ENCODE peak calls at places on chromosomes 2 and 18, in six cellular contexts. V is neuronal stem cell, Z is IMR-90, C is H9, L is trophoblast cell, E is mesenchymal stem cell. O is an unnamed sample.

GRCh38 chr2:184685999-184686841 is 87.9 kb downstream of the ZNF804A start:
- DNase-seq in Z (no peak), L (no peak), V (no peak), E (peak), C (peak), O (no peak)

GRCh38 chr18:11989966-11990380 is 8.7 kb downstream of the IMPA2 start:
- DNase-seq in Z (no peak), V (no peak), C (no peak), L (no peak), E (no peak), O (no peak)

GRCh38 chr2:241410739-241411176 is 54.7 kb downstream of the FARP2 start:
- DNase-seq in L (no peak), E (peak), C (no peak), V (no peak), Z (peak), O (no peak)

GRCh38 chr2:58428553-58429284 is 187.6 kb upstream of the FANCL start:
- DNase-seq in V (peak), Z (no peak), L (no peak), E (peak), C (peak), O (peak)

GRCh38 chr2:26770986-26771586 is 7.0 kb downstream of the SLC35F6 start:
- DNase-seq in V (no peak), Z (peak), C (peak), L (no peak), E (peak), O (no peak)

GRCh38 chr2:238462782-238463396 is 36.2 kb downstream of the ASB1 start:
- DNase-seq in Z (peak), L (no peak), C (no peak), E (peak), V (no peak), O (no peak)

GRCh38 chr2:161243312-161243711 is 64.9 kb upstream of the PSMD14 start:
- DNase-seq in E (no peak), Z (no peak), C (no peak), L (no peak), V (no peak), O (no peak)

GRCh38 chr2:174028935-174029334 is 63.8 kb upstream of the SP3 start:
- DNase-seq in Z (no peak), C (no peak), E (no peak), V (no peak), L (no peak), O (no peak)

GRCh38 chr18:3869848-3870247 is 419.9 kb downstream of the TGIF1 start:
- DNase-seq in V (peak), E (peak), Z (peak), L (peak), C (no peak), O (no peak)

GRCh38 chr2:154664248-154664647 is 34.2 kb upstream of the KCNJ3 start:
- DNase-seq in L (no peak), E (no peak), V (no peak), Z (no peak), C (no peak), O (no peak)

GRCh38 chr2:168796583-168797285 is 5.7 kb upstream of the NOSTRIN start:
- DNase-seq in E (peak), C (no peak), L (no peak), V (no peak), Z (peak), O (no peak)

GRCh38 chr2:105887246-105887645 is 142.5 kb downstream of the NCK2 start:
- DNase-seq in V (no peak), Z (peak), C (no peak), E (no peak), L (peak), O (no peak)

GRCh38 chr18:62189208-62189607 is 2.2 kb downstream of the RELCH start:
- DNase-seq in V (no peak), C (no peak), L (no peak), Z (no peak), E (no peak), O (no peak)

GRCh38 chr2:241095594-241096290 is 6.3 kb downstream of the MTERF4 start:
- DNase-seq in V (no peak), C (no peak), E (no peak), L (no peak), Z (no peak), O (no peak)

GRCh38 chr2:157216421-157216965 is 41.0 kb upstream of the GALNT5 start:
- DNase-seq in E (no peak), C (no peak), V (no peak), Z (no peak), L (no peak), O (no peak)

GRCh38 chr2:25618676-25619075 is 54.7 kb downstream of the DTNB start:
- DNase-seq in V (no peak), E (no peak), C (no peak), L (peak), Z (peak), O (no peak)

GRCh38 chr2:96344011-96344410 is 8.4 kb downstream of the NCAPH start:
- DNase-seq in C (no peak), V (no peak), E (peak), Z (peak), L (no peak), O (no peak)

GRCh38 chr2:167181134-167181533 is 292.9 kb downstream of the XIRP2 start:
- DNase-seq in E (no peak), C (no peak), V (no peak), L (no peak), Z (peak), O (no peak)

GRCh38 chr2:86485103-86485502 is 43.9 kb downstream of the KDM3A start:
- DNase-seq in E (peak), Z (peak), L (no peak), C (no peak), V (no peak), O (no peak)

GRCh38 chr2:105576440-105577241 is 168.1 kb upstream of the NCK2 start:
- DNase-seq in L (peak), C (peak), Z (peak), E (peak), V (peak), O (peak)

GRCh38 chr2:196703660-196704209 is 64.2 kb downstream of the CCDC150 start:
- DNase-seq in Z (peak), L (no peak), V (no peak), E (peak), C (no peak), O (no peak)

GRCh38 chr18:56067216-56067611 is 479.2 kb upstream of the TCF4 start:
- DNase-seq in C (no peak), V (no peak), E (no peak), Z (peak), L (no peak), O (no peak)

GRCh38 chr2:168848220-168848619 is 42.0 kb downstream of the SPC25 start:
- DNase-seq in Z (no peak), E (no peak), C (no peak), L (no peak), V (no peak), O (no peak)

GRCh38 chr2:80244905-80245584 is 59.5 kb downstream of the LRRTM1 start:
- DNase-seq in V (no peak), E (no peak), Z (no peak), C (no peak), L (no peak), O (no peak)

GRCh38 chr2:65411056-65411795 is 21.2 kb downstream of the SPRED2 start:
- DNase-seq in C (no peak), E (no peak), Z (no peak), V (no peak), L (no peak), O (no peak)

GRCh38 chr2:156329031-156329921 is 3.2 kb downstream of the NR4A2 start:
- DNase-seq in C (peak), E (no peak), V (peak), Z (no peak), L (no peak), O (no peak)

GRCh38 chr2:226154610-226155009 is 645.0 kb downstream of the IRS1 start:
- DNase-seq in Z (no peak), E (peak), V (no peak), C (no peak), L (no peak), O (no peak)

GRCh38 chr2:201235865-201236811 is 24.2 kb upstream of the CASP8 start:
- DNase-seq in E (peak), Z (peak), V (peak), C (peak), L (peak), O (peak)

GRCh38 chr2:150145312-150145711 is 342.2 kb downstream of the RND3 start:
- DNase-seq in C (no peak), E (no peak), V (no peak), Z (no peak), L (no peak), O (no peak)

GRCh38 chr18:77067315-77068061 is 65.1 kb downstream of the MBP start:
- DNase-seq in C (no peak), Z (peak), E (peak), V (no peak), L (peak), O (no peak)

GRCh38 chr18:51490860-51491259 is 293.4 kb upstream of the MEX3C start:
- DNase-seq in V (no peak), Z (no peak), C (no peak), L (no peak), E (no peak), O (no peak)

GRCh38 chr2:20144861-20145260 is 80.1 kb downstream of the SDC1 start:
- DNase-seq in E (no peak), L (peak), Z (no peak), C (no peak), V (no peak), O (no peak)

GRCh38 chr18:73691118-73691517 is 456.5 kb downstream of the FBXO15 start:
- DNase-seq in C (no peak), Z (peak), V (no peak), E (peak), L (peak), O (no peak)

GRCh38 chr2:165825041-165825440 is 31.0 kb upstream of the GALNT3 start:
- DNase-seq in V (no peak), E (peak), C (no peak), L (no peak), Z (peak), O (no peak)

GRCh38 chr2:12684471-12684936 is 32.2 kb upstream of the TRIB2 start:
- DNase-seq in Z (peak), L (no peak), C (no peak), V (no peak), E (peak), O (no peak)

GRCh38 chr2:155980941-155981561 is 351.5 kb downstream of the NR4A2 start:
- DNase-seq in C (no peak), Z (no peak), L (no peak), V (no peak), E (no peak), O (no peak)

GRCh38 chr2:209986405-209986804 is 16.0 kb upstream of the RPE start:
- DNase-seq in L (no peak), Z (no peak), C (no peak), E (no peak), V (no peak), O (no peak)

DNA sequence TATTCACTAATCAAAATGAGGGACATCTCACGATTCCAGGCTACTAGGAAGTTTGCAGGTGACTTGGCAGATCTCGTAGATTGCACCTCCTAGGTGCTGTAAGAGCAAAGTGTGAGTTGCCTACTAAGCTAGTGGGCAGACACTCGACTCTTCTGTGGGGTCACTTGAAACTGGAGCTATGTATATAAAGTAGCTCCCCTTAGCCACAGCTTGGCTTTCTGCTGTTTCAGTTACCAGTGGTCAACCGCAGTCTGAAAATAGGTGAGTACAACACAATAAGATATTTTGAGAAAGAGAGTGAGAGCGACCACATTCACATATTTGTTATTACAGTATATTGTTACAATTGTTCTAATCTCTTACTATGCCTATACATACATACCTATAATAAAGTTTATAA is 23.3 kb downstream of the CTAGE1 start:
- DNase-seq in E (no peak), V (no peak), L (no peak), C (no peak), Z (no peak), O (no peak)
- H4K91ac ChIP-seq in E (no peak), V (no peak), L (no peak), C (no peak), Z (no peak), O (no peak)

DNA sequence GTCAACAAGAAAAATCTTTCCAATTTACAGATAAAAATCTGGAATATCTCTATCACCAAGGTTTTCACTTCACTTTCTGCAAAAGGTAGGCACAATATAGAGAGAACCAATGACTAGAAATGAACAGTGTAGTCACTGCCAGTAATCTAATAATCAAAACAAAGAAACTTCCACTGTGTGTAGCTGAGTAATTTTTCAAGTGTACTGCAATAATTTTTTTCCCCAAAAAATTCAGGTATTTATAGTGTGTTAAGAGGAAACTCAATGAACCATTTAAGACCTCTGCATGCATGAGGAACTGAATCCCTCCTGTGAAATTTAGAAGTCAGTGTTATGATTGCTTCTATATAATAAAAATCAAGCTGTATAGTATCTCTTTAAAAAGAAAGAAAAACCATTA is 121.8 kb downstream of the MEMO1 start:
- DNase-seq in L (no peak), C (no peak), Z (no peak), V (no peak), E (no peak), O (no peak)
- H4K91ac ChIP-seq in L (no peak), C (no peak), Z (no peak), V (no peak), E (no peak), O (no peak)

DNA sequence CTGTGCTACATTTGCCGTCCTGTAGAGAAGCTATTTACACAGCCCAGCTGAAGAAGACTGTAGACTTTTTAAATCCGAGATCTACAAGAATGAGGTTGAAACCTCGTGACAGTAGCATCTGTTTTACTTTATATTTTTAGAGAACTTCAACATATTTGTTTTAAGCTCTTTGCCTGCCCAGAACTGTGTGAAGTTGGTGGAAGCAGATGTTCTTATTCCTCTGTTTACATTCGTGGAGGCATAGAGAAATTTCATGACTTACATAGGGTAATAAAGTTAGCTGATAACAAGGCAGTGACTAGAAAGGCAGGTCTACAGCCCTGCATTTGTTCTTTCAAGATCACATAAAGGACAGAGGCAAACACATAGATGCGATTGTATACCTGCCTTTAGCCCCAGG is 47.0 kb upstream of the MAP3K20 start:
- DNase-seq in E (peak), L (no peak), V (no peak), Z (peak), C (no peak), O (no peak)
- H4K91ac ChIP-seq in E (no peak), L (no peak), V (no peak), Z (peak), C (no peak), O (no peak)

DNA sequence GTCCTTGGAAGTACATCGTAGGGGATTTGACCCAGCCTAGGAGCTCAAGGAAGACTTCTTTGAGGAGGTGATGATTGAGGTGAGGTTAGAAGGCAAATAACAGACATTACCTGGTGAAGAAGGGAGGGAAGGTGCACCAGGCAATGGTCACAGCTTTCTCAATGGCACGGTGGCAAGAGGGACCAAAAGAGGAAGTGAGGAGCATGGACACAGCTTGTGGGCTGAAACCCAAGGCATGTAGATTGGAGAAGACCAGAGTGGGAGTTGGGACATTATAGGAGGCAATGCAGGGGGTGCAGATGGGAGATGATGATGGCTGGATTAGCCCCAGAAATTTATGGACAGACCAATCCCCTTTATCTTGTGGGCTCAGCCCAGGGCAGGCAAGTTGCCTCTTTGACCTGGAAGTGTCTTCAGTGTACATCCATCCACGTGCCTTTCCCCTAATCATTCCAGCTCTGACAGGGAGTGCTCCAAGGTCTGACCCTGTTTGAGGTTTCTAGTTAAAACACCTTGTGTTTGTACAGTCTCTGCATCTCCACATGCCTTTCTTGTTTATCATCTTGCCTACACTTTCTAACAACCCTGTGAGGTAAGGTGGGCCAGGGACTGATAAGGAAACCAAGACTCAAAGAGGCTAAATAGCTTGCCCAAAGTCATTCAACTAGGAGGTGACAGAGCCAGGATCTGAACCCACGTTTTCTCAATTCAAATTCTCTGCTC is 59.1 kb downstream of the NRP2 start:
- DNase-seq in E (no peak), C (no peak), L (no peak), Z (no peak), V (no peak), O (no peak)
- H4K91ac ChIP-seq in E (no peak), C (no peak), L (no peak), Z (no peak), V (no peak), O (no peak)

GRCh38 chr2:171516793-171517192 is 5.5 kb upstream of the CYBRD1 start:
- DNase-seq in L (no peak), C (no peak), Z (no peak), V (no peak), E (peak), O (no peak)
- H4K91ac ChIP-seq in L (no peak), C (no peak), Z (no peak), V (no peak), E (no peak), O (no peak)

GRCh38 chr2:17179145-17179808 is 339.0 kb downstream of the RAD51AP2 start:
- DNase-seq in C (no peak), V (no peak), Z (no peak), L (no peak), E (no peak), O (no peak)

GRCh38 chr2:17182399-17182798 is 335.8 kb downstream of the RAD51AP2 start:
- DNase-seq in Z (no peak), C (no peak), E (no peak), V (no peak), L (no peak), O (no peak)

GRCh38 chr2:17177094-17177493 is 341.1 kb downstream of the RAD51AP2 start:
- DNase-seq in L (no peak), V (no peak), E (no peak), C (no peak), Z (no peak), O (no peak)

GRCh38 chr2:17184512-17184911 is 333.7 kb downstream of the RAD51AP2 start:
- DNase-seq in V (no peak), Z (no peak), L (no peak), C (no peak), E (no peak), O (no peak)

DNA sequence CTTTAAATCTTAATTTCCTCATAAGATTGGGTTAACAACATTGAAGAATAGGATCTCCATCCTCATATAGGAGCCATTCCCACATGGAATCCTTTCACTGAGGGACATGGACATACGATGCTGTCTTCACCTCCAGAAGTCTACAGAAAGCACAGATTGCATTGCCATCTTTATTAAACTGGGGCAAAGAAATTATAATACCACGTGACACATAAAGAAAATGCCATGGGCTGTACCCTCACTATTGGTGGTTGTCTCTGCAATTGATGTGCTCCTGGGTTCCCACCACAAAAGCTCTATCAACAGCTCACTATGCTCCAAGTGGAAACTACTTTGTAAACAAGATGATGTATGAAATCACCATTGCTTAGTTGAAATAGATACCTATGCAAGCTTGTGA is 337.2 kb downstream of the RAD51AP2 start:
- DNase-seq in Z (no peak), C (no peak), V (no peak), L (no peak), E (no peak), O (no peak)
- H4K91ac ChIP-seq in Z (no peak), C (no peak), V (no peak), L (no peak), E (no peak), O (no peak)

GRCh38 chr18:24601624-24602023 is 141.2 kb downstream of the HRH4 start:
- DNase-seq in Z (no peak), C (no peak), L (no peak), E (no peak), V (no peak), O (no peak)

GRCh38 chr18:24603151-24603550 is 142.7 kb downstream of the HRH4 start:
- DNase-seq in C (no peak), V (no peak), L (no peak), E (no peak), Z (no peak), O (no peak)

GRCh38 chr18:24609249-24609648 is 148.8 kb downstream of the HRH4 start:
- DNase-seq in Z (peak), V (no peak), C (no peak), L (no peak), E (peak), O (no peak)

GRCh38 chr18:24602156-24602555 is 141.7 kb downstream of the HRH4 start:
- DNase-seq in E (no peak), V (no peak), C (no peak), L (no peak), Z (no peak), O (no peak)

DNA sequence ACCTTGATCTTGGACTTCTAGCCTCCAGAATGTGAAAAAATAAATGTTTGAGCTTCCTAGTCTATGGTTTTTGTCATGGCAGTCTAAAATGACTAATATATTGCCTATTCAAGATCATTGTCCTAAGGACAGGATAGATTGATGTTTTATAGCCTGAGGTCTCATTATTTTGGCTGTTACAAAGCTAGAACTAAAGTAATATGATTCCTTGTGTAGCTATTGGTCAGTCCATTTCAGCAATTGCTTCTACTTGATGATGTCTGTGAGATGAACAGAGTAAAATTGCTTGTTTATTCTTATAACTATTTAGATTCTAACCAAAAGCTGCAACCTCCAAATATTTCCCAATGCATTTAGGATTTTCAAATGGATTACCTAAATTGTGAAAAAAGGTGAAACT is 145.0 kb downstream of the HRH4 start:
- DNase-seq in Z (peak), E (no peak), C (no peak), L (no peak), V (no peak), O (no peak)
- H4K91ac ChIP-seq in Z (peak), E (no peak), C (no peak), L (no peak), V (no peak), O (no peak)